ENCODE peak calls at places on chromosomes 4 and X, in eight cellular contexts. U is HTR-8/SVneo; Z is M059J; I is T-helper 9 cell; H is stimulated activated CD4-positive, alpha-beta T cell treated with anti-CD3 and anti-CD28 coated beads, Interleukin-1b, Interleukin-23, amount 100 ng/mL, for 24 hours; Q is cerebellum; W is activated T-helper 1 cell treated with Interleukin-2 at 50 U/mL for 16 hours; C is G401. J is an unnamed sample.

GRCh38 chr4:107870916-107871786 is 46.4 kb downstream of the SGMS2 start:
- DNase-seq in W (no peak), Q (no peak), C (no peak), Z (no peak), U (no peak), H (no peak), I (no peak), J (no peak)

GRCh38 chr4:89001647-89002518 is 55.1 kb downstream of the FAM13A start:
- DNase-seq in U (no peak), Q (no peak), H (no peak), Z (no peak), C (no peak), I (no peak), W (no peak), J (no peak)

GRCh38 chr4:65635051-65635821 is 35.1 kb downstream of the EPHA5 start:
- DNase-seq in Z (no peak), C (no peak), Q (no peak), W (no peak), H (no peak), I (no peak), U (no peak), J (no peak)

GRCh38 chr4:169229571-169230028 is 41.2 kb downstream of the SH3RF1 start:
- DNase-seq in Z (peak), H (no peak), W (no peak), U (peak), C (no peak), I (no peak), Q (no peak), J (no peak)

GRCh38 chr4:153618831-153619230 is 65.2 kb upstream of the TLR2 start:
- DNase-seq in Q (no peak), C (no peak), U (no peak), W (no peak), Z (no peak), I (no peak), H (no peak), J (no peak)

GRCh38 chrX:39002466-39002865 is 201.2 kb downstream of the MID1IP1 start:
- DNase-seq in Q (no peak), H (no peak), C (no peak), U (no peak), W (no peak), Z (peak), I (no peak), J (no peak)

GRCh38 chr4:85419103-85419502 is 55.8 kb upstream of the ARHGAP24 start:
- DNase-seq in Z (no peak), I (no peak), Q (no peak), U (no peak), W (no peak), H (no peak), C (no peak), J (no peak)

GRCh38 chrX:150547511-150548115 is 20.8 kb upstream of the MTM1 start:
- DNase-seq in H (no peak), U (no peak), Q (peak), Z (peak), C (peak), I (no peak), W (no peak), J (peak)

GRCh38 chrX:9682456-9682855 is 83.2 kb downstream of the GPR143 start:
- DNase-seq in W (no peak), I (no peak), H (no peak), Z (peak), Q (peak), C (peak), U (no peak), J (peak)

GRCh38 chr4:168648929-168649328 is 152.1 kb downstream of the PALLD start:
- DNase-seq in H (no peak), C (no peak), U (no peak), W (no peak), I (no peak), Q (no peak), Z (peak), J (no peak)

GRCh38 chrX:14919421-14919820 is 46.2 kb downstream of the MOSPD2 start:
- DNase-seq in Z (peak), W (no peak), C (no peak), Q (no peak), H (no peak), U (no peak), I (no peak), J (no peak)

GRCh38 chr4:100811046-100811445 is 293.2 kb upstream of the EMCN start:
- DNase-seq in W (no peak), C (peak), Z (no peak), I (no peak), U (no peak), H (no peak), Q (no peak), J (no peak)

GRCh38 chr4:100362363-100362762 is 155.5 kb downstream of the EMCN start:
- DNase-seq in Z (peak), C (no peak), U (no peak), W (no peak), H (no peak), Q (no peak), I (no peak), J (no peak)

GRCh38 chr4:26248647-26249046 is 72.2 kb upstream of the RBPJ start:
- DNase-seq in W (no peak), Z (peak), U (no peak), I (no peak), H (no peak), C (peak), Q (peak), J (no peak)

GRCh38 chr4:87865288-87865687 is 32.5 kb downstream of the MEPE start:
- DNase-seq in U (no peak), C (no peak), W (no peak), Z (peak), H (no peak), I (no peak), Q (no peak), J (no peak)

GRCh38 chr4:77821775-77822174 is 2.6 kb upstream of the CNOT6L start:
- DNase-seq in U (no peak), H (no peak), I (peak), Q (peak), C (peak), Z (no peak), W (no peak), J (no peak)

GRCh38 chrX:53071604-53072417 is 10.4 kb upstream of the TSPYL2 start:
- DNase-seq in I (peak), C (peak), H (peak), Z (peak), Q (peak), U (peak), W (peak), J (no peak)

GRCh38 chr4:135239964-135240363 is 1038.4 kb upstream of the PABPC4L start:
- DNase-seq in Z (peak), C (no peak), I (no peak), H (no peak), W (no peak), U (no peak), Q (no peak), J (no peak)

GRCh38 chr4:108272046-108272445 is 103.3 kb upstream of the LEF1 start:
- DNase-seq in H (no peak), W (no peak), Z (peak), I (no peak), U (no peak), Q (no peak), C (no peak), J (no peak)

GRCh38 chr4:18695733-18696527 is 674.4 kb upstream of the LCORL start:
- DNase-seq in Z (no peak), I (no peak), W (no peak), U (no peak), Q (no peak), C (no peak), H (no peak), J (no peak)

GRCh38 chr4:32994956-32995849 is 2275.0 kb downstream of the PCDH7 start:
- DNase-seq in C (no peak), Z (no peak), I (no peak), W (no peak), Q (no peak), H (no peak), U (no peak), J (no peak)

GRCh38 chrX:42565739-42566138 is 212.2 kb downstream of the PPP1R2C start:
- DNase-seq in Z (no peak), C (no peak), I (no peak), Q (no peak), W (no peak), U (no peak), H (no peak), J (no peak)